ENCODE peak calls at places on chromosomes 13 and 19, in six cellular contexts. H is left ventricle myocardium inferior; P is stomach; I is CD8-positive, alpha-beta T cell; F is mesendoderm; Q is heart right ventricle. Y is an unnamed sample. For H3K36me3, the result is how much of the 10 kb centered on the place peaks cover.

GRCh38 chr19:49641688-49642487 is at the start of gene SCAF1:
- DNase-seq in H (peak), P (peak), I (peak), F (peak), Q (peak), Y (peak)

GRCh38 chr19:32861596-32861995 is 8.0 kb downstream of the SLC7A9 start:
- DNase-seq in H (no peak), P (no peak), I (no peak), F (no peak), Q (no peak), Y (no peak)

GRCh38 chr19:17495639-17496265 is 15.7 kb upstream of the PGLS start:
- DNase-seq in H (no peak), P (no peak), I (no peak), F (no peak), Q (no peak), Y (no peak)

GRCh38 chr13:26320766-26321165 is 66.8 kb downstream of the CDK8 start:
- DNase-seq in H (no peak), P (no peak), I (no peak), F (no peak), Q (no peak), Y (no peak)

GRCh38 chr19:38276942-38277517 is 12.7 kb downstream of the SPINT2 start:
- DNase-seq in H (no peak), P (no peak), I (no peak), F (no peak), Q (no peak), Y (no peak)

GRCh38 chr13:41709511-41709910 is 251.4 kb downstream of the VWA8 start:
- DNase-seq in H (no peak), P (no peak), I (no peak), F (no peak), Q (no peak), Y (no peak)

GRCh38 chr19:48424694-48425219 is 21.0 kb upstream of the GRWD1 start:
- DNase-seq in H (no peak), P (no peak), I (no peak), F (peak), Q (no peak), Y (no peak)

GRCh38 chr13:44141213-44141724 is 232.4 kb upstream of the SERP2 start:
- DNase-seq in H (no peak), P (no peak), I (no peak), F (peak), Q (no peak), Y (no peak)

GRCh38 chr19:49338023-49338677 is 2.9 kb downstream of the CD37 start:
- DNase-seq in H (no peak), P (no peak), I (no peak), F (peak), Q (no peak), Y (peak)

GRCh38 chr13:94550030-94550738 is 45.8 kb downstream of the TGDS start:
- DNase-seq in H (no peak), P (peak), I (no peak), F (no peak), Q (no peak), Y (no peak)

GRCh38 chr19:11675569-11675968 is 63.2 kb downstream of the ZNF823 start:
- DNase-seq in H (no peak), P (no peak), I (no peak), F (no peak), Q (no peak), Y (no peak)

GRCh38 chr19:11673608-11674041 is 65.1 kb downstream of the ZNF823 start:
- DNase-seq in H (peak), P (peak), I (no peak), F (peak), Q (peak), Y (peak)

GRCh38 chr19:11678504-11678903 is 60.2 kb downstream of the ZNF823 start:
- DNase-seq in H (no peak), P (no peak), I (no peak), F (no peak), Q (no peak), Y (no peak)

DNA sequence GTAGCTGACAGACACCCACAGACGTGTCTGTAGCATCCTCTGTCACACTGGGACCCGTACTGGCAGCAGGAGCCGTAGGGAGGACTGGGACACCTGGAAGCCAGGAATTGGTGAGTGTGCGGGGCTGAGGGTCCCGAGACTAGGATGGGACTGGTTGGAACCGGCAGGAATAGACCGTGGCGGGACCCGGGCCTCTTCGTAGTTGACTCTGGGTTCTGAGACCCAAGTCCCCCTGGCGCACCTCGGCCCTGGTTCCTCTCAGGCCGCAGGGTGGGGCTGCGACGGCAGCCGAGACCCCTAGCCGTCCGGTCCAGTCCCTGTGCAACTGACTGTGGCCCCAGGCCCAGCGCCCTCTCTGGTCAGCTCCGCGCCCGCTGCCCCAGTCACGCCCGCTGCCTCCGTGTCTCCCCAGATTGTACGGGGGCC is 64.7 kb downstream of the ZNF823 start:
- DNase-seq in H (no peak), P (no peak), I (no peak), F (no peak), Q (no peak), Y (no peak)
- H3K4me3 ChIP-seq in H (peak), P (peak), I (no peak), F (peak), Q (peak), Y (peak)

DNA sequence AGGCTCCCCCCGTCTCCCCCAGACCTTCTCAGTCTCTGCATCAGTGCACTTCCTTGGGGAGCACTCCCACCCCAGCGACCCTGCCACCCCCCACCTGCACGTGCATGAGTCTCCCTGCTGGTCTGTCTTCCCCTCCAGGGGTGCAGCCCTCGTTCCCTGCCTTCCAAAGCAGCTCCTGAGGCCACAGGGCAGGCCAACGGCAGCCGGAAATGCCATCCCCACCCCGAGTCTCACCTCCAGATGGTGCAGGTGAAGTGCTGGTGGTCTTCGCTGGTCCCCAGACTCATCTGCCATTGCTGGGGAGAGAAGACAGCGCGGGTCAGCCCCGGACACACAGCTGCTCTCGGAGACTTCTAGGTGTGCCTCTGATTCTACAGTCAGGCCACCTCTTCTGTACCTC is 5.5 kb downstream of the MYDGF start:
- DNase-seq in H (no peak), P (no peak), I (no peak), F (no peak), Q (no peak), Y (no peak)
- H3K36me3 ChIP-seq in H (half or more), P (half or more), I (under half), F (under half), Q (half or more), Y (half or more)

GRCh38 chr13:72963762-72964161 is 95.0 kb upstream of the KLF5 start:
- DNase-seq in H (no peak), P (no peak), I (no peak), F (no peak), Q (no peak), Y (no peak)

GRCh38 chr13:72960114-72960513 is 98.7 kb upstream of the KLF5 start:
- DNase-seq in H (no peak), P (no peak), I (no peak), F (no peak), Q (no peak), Y (no peak)

GRCh38 chr13:72959643-72960042 is 99.2 kb upstream of the KLF5 start:
- DNase-seq in H (no peak), P (no peak), I (no peak), F (no peak), Q (no peak), Y (no peak)

DNA sequence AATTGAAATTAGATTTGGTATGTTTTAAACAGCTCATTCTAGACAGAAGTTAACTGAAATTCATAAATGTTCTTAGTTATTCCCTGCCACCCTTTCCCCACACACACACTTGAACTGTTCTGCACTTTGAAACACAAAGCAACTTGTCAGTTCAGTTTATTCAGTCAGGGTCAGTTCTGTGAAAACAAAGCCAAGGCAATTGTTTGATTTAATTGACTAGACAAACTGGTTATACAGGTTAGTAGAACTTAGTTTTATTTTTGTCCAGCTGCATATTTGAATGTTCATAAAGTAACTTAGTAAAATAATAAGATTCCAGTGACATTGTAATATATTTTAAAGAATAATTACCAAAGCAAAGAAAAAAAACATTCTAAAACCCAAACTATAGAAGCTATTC is 98.3 kb upstream of the KLF5 start:
- DNase-seq in H (no peak), P (no peak), I (no peak), F (no peak), Q (no peak), Y (no peak)
- H3K4me3 ChIP-seq in H (no peak), P (no peak), I (no peak), F (no peak), Q (no peak), Y (no peak)

DNA sequence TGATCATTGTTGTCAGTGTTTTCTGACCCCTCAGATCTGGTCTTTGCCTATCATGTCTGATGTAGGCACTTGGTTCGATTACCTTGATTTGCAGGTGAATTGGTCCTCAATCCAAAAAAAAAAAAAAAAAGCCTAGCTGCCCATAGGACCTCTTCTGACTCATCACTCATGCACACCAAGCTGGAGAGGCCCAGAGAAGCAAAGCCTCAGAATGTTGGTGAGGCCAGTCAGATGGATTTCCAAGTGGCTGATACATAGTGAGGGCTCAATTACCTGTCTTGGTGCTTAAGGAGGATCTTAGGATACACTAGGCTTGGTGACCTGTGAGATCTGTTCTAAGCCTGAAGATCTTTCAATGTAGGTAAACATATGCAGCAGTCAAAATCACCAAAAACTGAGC is 80.0 kb upstream of the RAP2A start:
- DNase-seq in H (no peak), P (no peak), I (no peak), F (no peak), Q (no peak), Y (no peak)
- H3K36me3 ChIP-seq in H (half or more), P (half or more), I (under half), F (under half), Q (half or more), Y (half or more)

GRCh38 chr13:111418101-111418500 is 97.7 kb downstream of the TEX29 start:
- DNase-seq in H (no peak), P (no peak), I (no peak), F (no peak), Q (no peak), Y (no peak)

GRCh38 chr13:111413407-111414187 is 93.2 kb downstream of the TEX29 start:
- DNase-seq in H (no peak), P (no peak), I (no peak), F (no peak), Q (no peak), Y (no peak)

GRCh38 chr13:111415216-111415615 is 94.8 kb downstream of the TEX29 start:
- DNase-seq in H (no peak), P (no peak), I (no peak), F (no peak), Q (no peak), Y (no peak)

GRCh38 chr13:111414341-111414740 is 93.9 kb downstream of the TEX29 start:
- DNase-seq in H (no peak), P (no peak), I (no peak), F (no peak), Q (no peak), Y (no peak)

GRCh38 chr13:111415765-111416164 is 95.3 kb downstream of the TEX29 start:
- DNase-seq in H (no peak), P (no peak), I (no peak), F (no peak), Q (no peak), Y (no peak)
- H3K4me3 ChIP-seq in H (no peak), P (no peak), I (no peak), F (no peak), Q (no peak), Y (no peak)

GRCh38 chr19:43747557-43748204 is 7.1 kb downstream of the SMG9 start:
- DNase-seq in H (no peak), P (no peak), I (no peak), F (no peak), Q (no peak), Y (no peak)
- H3K36me3 ChIP-seq in H (half or more), P (half or more), I (half or more), F (under half), Q (half or more), Y (half or more)

DNA sequence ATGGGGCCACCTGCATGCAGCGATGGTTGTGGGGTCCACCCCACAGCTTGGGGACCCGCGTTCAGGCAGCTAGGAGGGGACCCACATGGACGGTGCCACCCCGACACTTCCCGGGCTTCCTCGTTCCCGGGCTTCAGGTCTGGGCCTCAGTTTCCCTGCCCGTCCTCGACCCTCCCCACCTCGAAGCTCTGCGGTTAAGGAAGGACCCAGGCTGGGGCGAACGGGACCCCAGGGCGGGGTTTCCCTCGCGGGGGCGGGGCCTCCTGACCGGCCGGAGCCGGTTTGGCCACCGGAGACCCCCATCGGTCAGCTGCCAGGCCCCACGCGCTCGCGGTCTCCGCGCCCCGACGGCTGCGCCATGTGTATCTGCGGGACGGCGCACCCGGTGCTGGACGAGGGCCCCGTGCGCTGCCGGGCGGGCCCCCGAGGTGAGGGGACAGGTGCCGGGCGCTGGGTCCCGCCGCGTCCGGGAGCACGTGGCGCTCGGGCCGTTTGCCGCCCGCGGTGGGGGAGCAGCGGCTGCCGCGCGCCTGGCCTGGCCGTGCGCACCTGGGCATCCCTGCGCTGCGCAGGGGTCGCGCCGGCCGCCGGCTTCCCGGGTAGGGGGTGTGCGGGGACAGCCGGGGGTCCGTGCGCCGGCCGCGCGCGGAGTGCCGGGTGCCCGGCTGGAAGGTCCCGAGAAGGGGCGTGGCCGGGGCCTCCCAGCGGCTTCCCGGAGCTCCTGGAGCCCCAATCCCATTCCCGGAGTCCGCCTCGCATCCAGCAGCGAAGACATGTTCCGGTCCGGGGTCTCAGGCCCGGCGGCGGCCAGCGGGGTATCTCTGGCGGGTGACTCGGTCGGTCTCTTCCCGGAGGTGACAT is 4.2 kb downstream of the ARHGAP45 start:
- DNase-seq in H (no peak), P (no peak), I (no peak), F (no peak), Q (no peak), Y (no peak)
- H3K4me3 ChIP-seq in H (peak), P (peak), I (peak), F (no peak), Q (no peak), Y (no peak)

GRCh38 chr13:37009692-37010091 is 9.1 kb downstream of the EXOSC8 start:
- DNase-seq in H (no peak), P (no peak), I (no peak), F (no peak), Q (no peak), Y (no peak)
- H3K36me3 ChIP-seq in H (half or more), P (half or more), I (under half), F (under half), Q (half or more), Y (half or more)

Y was measured in tibial artery.